ENCODE peak calls at places on chromosomes 12 and 14, in nine cellular contexts. P is CD4-positive, alpha-beta T cell; J is transverse colon; T is CD8-positive, alpha-beta memory T cell; H is brain microvascular endothelial cell; M is pancreas; Y is uterus; B is GM23248; F is CD8-positive, alpha-beta T cell. O is an unnamed sample.

GRCh38 chr14:102591372-102591943 is 991 bp upstream of the RCOR1 start:
- DNase-seq in P (no peak), J (peak), T (peak), H (no peak), M (peak), Y (peak), B (peak), F (peak), O (no peak)

GRCh38 chr14:57962293-57962996 is 96.6 kb upstream of the SLC35F4 start:
- DNase-seq in P (no peak), J (no peak), T (no peak), H (no peak), M (no peak), Y (peak), B (no peak), F (no peak), O (no peak)

GRCh38 chr12:52946797-52947547 is 1.9 kb upstream of the KRT18 start:
- DNase-seq in P (no peak), J (no peak), T (no peak), H (no peak), M (no peak), Y (no peak), B (peak), F (no peak), O (no peak)

GRCh38 chr12:27221625-27222387 is 22.3 kb upstream of the STK38L start:
- DNase-seq in P (no peak), J (no peak), T (no peak), H (no peak), M (no peak), Y (no peak), B (no peak), F (no peak), O (no peak)

GRCh38 chr12:39846971-39847661 is 227.5 kb upstream of the ABCD2 start:
- DNase-seq in P (no peak), J (no peak), T (no peak), H (no peak), M (no peak), Y (no peak), B (peak), F (no peak), O (no peak)

GRCh38 chr14:89474464-89474863 is 57.4 kb upstream of the FOXN3 start:
- DNase-seq in P (no peak), J (no peak), T (no peak), H (no peak), M (no peak), Y (no peak), B (no peak), F (no peak), O (no peak)

GRCh38 chr12:8637666-8638065 is 25.0 kb downstream of the MFAP5 start:
- DNase-seq in P (no peak), J (no peak), T (no peak), H (no peak), M (no peak), Y (no peak), B (no peak), F (no peak), O (no peak)

GRCh38 chr12:23049180-23049579 is 424.2 kb downstream of the ETNK1 start:
- DNase-seq in P (no peak), J (no peak), T (no peak), H (no peak), M (no peak), Y (no peak), B (no peak), F (no peak), O (no peak)

GRCh38 chr12:74747305-74747704 is 209.7 kb downstream of the ATXN7L3B start:
- DNase-seq in P (no peak), J (no peak), T (no peak), H (no peak), M (no peak), Y (no peak), B (peak), F (no peak), O (no peak)

GRCh38 chr14:23539209-23539866 is 12.2 kb downstream of the ZFHX2 start:
- DNase-seq in P (no peak), J (no peak), T (peak), H (peak), M (no peak), Y (no peak), B (peak), F (peak), O (no peak)

GRCh38 chr12:13347241-13348043 is 150.9 kb downstream of the EMP1 start:
- DNase-seq in P (no peak), J (no peak), T (no peak), H (peak), M (no peak), Y (no peak), B (peak), F (no peak), O (no peak)

GRCh38 chr14:56888274-56888673 is 78.0 kb upstream of the OTX2 start:
- DNase-seq in P (no peak), J (no peak), T (no peak), H (no peak), M (no peak), Y (no peak), B (no peak), F (no peak), O (no peak)

GRCh38 chr12:113469893-113470743 is 1.6 kb downstream of the LHX5 start:
- DNase-seq in P (no peak), J (no peak), T (no peak), H (no peak), M (no peak), Y (no peak), B (no peak), F (no peak), O (no peak)

GRCh38 chr12:79012616-79013015 is 148.0 kb downstream of the SYT1 start:
- DNase-seq in P (no peak), J (no peak), T (no peak), H (no peak), M (no peak), Y (no peak), B (no peak), F (no peak), O (no peak)

GRCh38 chr12:26271889-26272492 is 76.6 kb downstream of the SSPN start:
- DNase-seq in P (no peak), J (peak), T (no peak), H (peak), M (peak), Y (peak), B (peak), F (no peak), O (peak)

GRCh38 chr12:12365931-12366431 is 9.1 kb downstream of the BORCS5 start:
- DNase-seq in P (no peak), J (no peak), T (no peak), H (no peak), M (no peak), Y (no peak), B (peak), F (no peak), O (no peak)

GRCh38 chr12:47987411-47988072 is 16.7 kb downstream of the COL2A1 start:
- DNase-seq in P (no peak), J (no peak), T (peak), H (no peak), M (no peak), Y (no peak), B (peak), F (no peak), O (no peak)

GRCh38 chr14:61472025-61472672 is 150.8 kb downstream of the PRKCH start:
- DNase-seq in P (peak), J (no peak), T (peak), H (peak), M (no peak), Y (no peak), B (peak), F (peak), O (peak)

GRCh38 chr14:26621366-26621765 is 23.5 kb upstream of the NOVA1 start:
- DNase-seq in P (no peak), J (no peak), T (no peak), H (no peak), M (no peak), Y (no peak), B (peak), F (no peak), O (no peak)

GRCh38 chr12:1662761-1663439 is 28.0 kb upstream of the ADIPOR2 start:
- DNase-seq in P (no peak), J (peak), T (peak), H (no peak), M (peak), Y (no peak), B (peak), F (peak), O (no peak)

GRCh38 chr14:71552809-71553208 is 379.4 kb upstream of the RGS6 start:
- DNase-seq in P (no peak), J (no peak), T (no peak), H (no peak), M (no peak), Y (no peak), B (no peak), F (no peak), O (no peak)
- H3K27ac ChIP-seq in P (no peak), J (no peak), T (no peak), H (no peak), M (no peak), Y (no peak), B (no peak), F (no peak), O (no peak)

GRCh38 chr14:32497233-32497632 is 168.1 kb downstream of the AKAP6 start:
- DNase-seq in P (no peak), J (no peak), T (no peak), H (no peak), M (no peak), Y (no peak), B (peak), F (no peak), O (no peak)

GRCh38 chr14:32495435-32495734 is 166.3 kb downstream of the AKAP6 start:
- DNase-seq in P (no peak), J (no peak), T (no peak), H (no peak), M (no peak), Y (no peak), B (no peak), F (no peak), O (no peak)

GRCh38 chr14:32491413-32492016 is 162.4 kb downstream of the AKAP6 start:
- DNase-seq in P (no peak), J (no peak), T (no peak), H (no peak), M (no peak), Y (no peak), B (no peak), F (no peak), O (no peak)

GRCh38 chr14:32494566-32495434 is 165.7 kb downstream of the AKAP6 start:
- DNase-seq in P (no peak), J (no peak), T (no peak), H (no peak), M (no peak), Y (no peak), B (peak), F (no peak), O (no peak)

DNA sequence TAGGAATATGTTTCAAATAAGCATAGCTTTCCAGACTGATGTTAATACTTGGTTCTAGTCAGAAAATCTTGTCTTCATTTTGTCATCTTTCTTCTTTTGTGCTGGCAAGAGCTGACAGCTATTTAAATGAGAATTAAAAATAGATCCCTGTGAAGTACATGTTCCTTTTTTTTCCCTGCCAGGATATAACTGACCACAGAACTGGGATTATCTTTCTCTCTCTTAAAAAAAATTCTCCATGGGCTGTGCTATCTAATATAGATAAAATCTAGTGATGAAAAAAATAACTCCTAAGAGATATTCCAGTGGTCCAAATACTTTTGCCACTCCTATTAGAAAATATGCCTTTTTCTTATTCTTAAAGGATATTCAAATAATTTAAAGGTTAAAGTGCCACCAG is 163.4 kb downstream of the AKAP6 start:
- DNase-seq in P (no peak), J (no peak), T (no peak), H (no peak), M (no peak), Y (no peak), B (no peak), F (no peak), O (no peak)
- H3K27ac ChIP-seq in P (no peak), J (no peak), T (no peak), H (no peak), M (no peak), Y (no peak), B (no peak), F (no peak), O (no peak)

GRCh38 chr12:70399319-70399718 is 33.2 kb downstream of the KCNMB4 start:
- DNase-seq in P (no peak), J (no peak), T (no peak), H (no peak), M (no peak), Y (no peak), B (no peak), F (no peak), O (no peak)
- H3K27ac ChIP-seq in P (no peak), J (no peak), T (no peak), H (no peak), M (no peak), Y (no peak), B (no peak), F (no peak), O (no peak)

DNA sequence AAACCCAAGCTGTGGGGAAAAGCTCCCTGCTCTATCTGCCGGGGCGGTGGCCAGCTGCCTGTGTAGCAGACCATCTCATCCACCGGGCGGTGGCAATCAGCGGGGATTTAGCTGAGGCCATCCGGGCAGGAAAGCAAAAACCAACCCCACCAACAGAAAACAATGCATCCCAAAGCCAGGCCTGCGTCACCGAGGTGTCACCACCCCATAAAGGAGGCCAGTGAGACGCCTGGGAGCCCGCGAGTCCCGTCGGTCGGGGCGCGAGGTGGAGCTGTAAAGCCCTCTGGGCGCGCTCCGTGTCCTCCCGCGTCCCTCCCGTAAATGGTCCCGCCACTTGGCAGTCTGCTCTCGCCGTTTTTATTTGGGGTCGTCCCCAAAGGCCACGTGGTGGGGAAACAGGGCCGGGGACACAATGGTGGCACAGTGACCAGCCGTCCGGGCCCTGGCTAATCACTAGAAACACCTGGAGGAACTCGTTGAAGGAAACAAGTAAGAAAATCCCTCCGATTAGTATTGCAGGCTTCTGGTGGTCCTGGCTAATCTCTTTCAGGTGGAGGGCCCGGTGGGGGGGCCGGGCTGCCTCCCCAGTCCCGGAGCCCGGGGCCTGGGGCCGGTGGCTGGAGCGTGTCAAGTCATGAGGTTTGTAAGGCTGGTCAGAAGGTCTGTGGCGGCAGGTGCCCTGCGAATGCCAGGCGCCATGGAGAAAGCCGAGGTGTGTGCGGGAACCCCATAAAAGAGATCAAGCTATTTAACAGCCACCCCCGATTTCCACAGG is 94.7 kb upstream of the GSC start:
- DNase-seq in P (no peak), J (no peak), T (no peak), H (no peak), M (no peak), Y (no peak), B (peak), F (no peak), O (no peak)
- H3K27ac ChIP-seq in P (no peak), J (no peak), T (no peak), H (no peak), M (no peak), Y (no peak), B (no peak), F (no peak), O (no peak)

GRCh38 chr12:57746025-57746424 is 1.2 kb downstream of the TSPAN31 start:
- DNase-seq in P (no peak), J (no peak), T (no peak), H (no peak), M (no peak), Y (no peak), B (no peak), F (no peak), O (no peak)
- H3K27ac ChIP-seq in P (peak), J (peak), T (no peak), H (no peak), M (no peak), Y (no peak), B (peak), F (no peak), O (peak)

DNA sequence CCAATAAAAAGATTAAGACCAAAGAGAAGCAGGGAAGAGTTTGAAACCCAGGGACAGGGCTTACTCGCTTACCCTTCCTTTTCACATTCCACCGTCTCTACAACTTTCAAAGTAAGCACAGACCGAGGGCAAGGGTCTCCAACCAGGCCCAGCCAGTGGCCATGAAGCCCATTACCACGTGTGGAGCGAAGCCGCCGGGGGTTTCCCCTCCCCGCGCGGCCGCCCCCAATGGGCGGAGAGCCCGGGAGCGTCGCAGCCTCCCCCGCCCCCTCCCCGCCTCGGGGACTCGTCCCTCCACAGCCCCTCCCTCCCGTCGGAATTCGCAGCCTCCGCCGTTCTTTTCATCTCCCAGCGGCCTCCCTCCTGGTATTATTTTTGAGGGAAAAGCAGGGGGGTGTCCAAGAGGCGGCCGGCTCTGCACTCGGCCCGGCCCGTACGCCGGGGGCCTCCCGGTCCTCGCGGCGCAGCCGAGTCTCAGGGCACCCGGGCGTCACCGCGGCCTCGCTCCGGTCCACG is 666 bp downstream of the NAP1L1 start:
- DNase-seq in P (peak), J (peak), T (peak), H (peak), M (peak), Y (peak), B (peak), F (peak), O (no peak)
- H3K27ac ChIP-seq in P (peak), J (peak), T (peak), H (peak), M (peak), Y (peak), B (peak), F (peak), O (peak)

GRCh38 chr14:30885840-30886740 is 11.7 kb downstream of the COCH start:
- DNase-seq in P (no peak), J (no peak), T (no peak), H (no peak), M (no peak), Y (no peak), B (peak), F (no peak), O (no peak)
- H3K27ac ChIP-seq in P (no peak), J (no peak), T (no peak), H (no peak), M (no peak), Y (no peak), B (no peak), F (no peak), O (no peak)

O was measured in epithelial cell of prostate.